ENCODE peak calls at places on chromosome 5, in six cellular contexts. Q is NCI-H774; V is fibroblast of the aortic adventitia; W is stimulated activated CD4-positive, alpha-beta T cell treated with anti-CD3 and anti-CD28 coated beads, Interleukin-2, amount 100 ng/mL, for 48 hours; R is anterior cingulate cortex; L is stimulated activated CD8-positive, alpha-beta memory T cell treated with anti-CD3 and anti-CD28 coated beads, Interleukin-15, amount 100 ng/mL, for 4 hours. B is an unnamed sample.

GRCh38 chr5:3187846-3188425 is 407.7 kb upstream of the IRX1 start:
- DNase-seq in W (no peak), R (no peak), L (no peak), V (no peak), Q (peak), B (no peak)

GRCh38 chr5:91178461-91178860 is 204.7 kb downstream of the ARRDC3 start:
- DNase-seq in L (no peak), R (no peak), W (no peak), V (peak), Q (no peak), B (no peak)

GRCh38 chr5:102600964-102601363 is 102.2 kb upstream of the SLCO6A1 start:
- DNase-seq in L (no peak), R (no peak), V (peak), Q (no peak), W (no peak), B (no peak)

GRCh38 chr5:174724484-174725260 is at the start of gene MSX2:
- DNase-seq in Q (no peak), W (peak), L (no peak), R (peak), V (peak), B (no peak)

GRCh38 chr5:16702964-16703363 is 86.2 kb upstream of the RETREG1 start:
- DNase-seq in R (no peak), Q (no peak), V (no peak), L (no peak), W (no peak), B (no peak)

GRCh38 chr5:173920024-173920753 is 32.0 kb downstream of the CPEB4 start:
- DNase-seq in V (peak), L (no peak), Q (no peak), R (no peak), W (no peak), B (no peak)

GRCh38 chr5:155735388-155735787 is 591.6 kb upstream of the SGCD start:
- DNase-seq in V (no peak), L (no peak), Q (peak), R (no peak), W (no peak), B (no peak)

GRCh38 chr5:149110406-149110805 is 30.9 kb upstream of the ABLIM3 start:
- DNase-seq in W (no peak), R (no peak), L (no peak), V (no peak), Q (no peak), B (no peak)

GRCh38 chr5:158463188-158463587 is 604.2 kb upstream of the CLINT1 start:
- DNase-seq in W (no peak), L (no peak), R (no peak), Q (no peak), V (no peak), B (no peak)

GRCh38 chr5:124909734-124910133 is 163.3 kb upstream of the ZNF608 start:
- DNase-seq in Q (no peak), L (no peak), W (no peak), R (no peak), V (no peak), B (no peak)

GRCh38 chr5:25255128-25255527 is 610.4 kb upstream of the CDH10 start:
- DNase-seq in W (no peak), R (no peak), Q (peak), L (no peak), V (no peak), B (no peak)

GRCh38 chr5:101067415-101067814 is 164.3 kb upstream of the ST8SIA4 start:
- DNase-seq in Q (no peak), V (no peak), L (no peak), W (no peak), R (no peak), B (no peak)

GRCh38 chr5:41526699-41527098 is 16.3 kb upstream of the PLCXD3 start:
- DNase-seq in R (no peak), V (no peak), Q (no peak), L (no peak), W (no peak), B (no peak)

GRCh38 chr5:133713746-133714145 is 101.4 kb upstream of the FSTL4 start:
- DNase-seq in Q (no peak), R (no peak), V (no peak), L (no peak), W (no peak), B (no peak)

GRCh38 chr5:55897905-55898304 is 46.7 kb downstream of the IL31RA start:
- DNase-seq in R (no peak), L (no peak), W (no peak), Q (no peak), V (peak), B (no peak)

GRCh38 chr5:125412051-125412560 is 665.7 kb upstream of the ZNF608 start:
- DNase-seq in R (peak), L (no peak), Q (no peak), W (no peak), V (peak), B (no peak)

GRCh38 chr5:5271606-5272321 is 131.6 kb downstream of the ADAMTS16 start:
- DNase-seq in W (no peak), Q (no peak), L (no peak), V (no peak), R (no peak), B (no peak)

GRCh38 chr5:3740546-3741371 is 145.1 kb downstream of the IRX1 start:
- DNase-seq in L (no peak), R (no peak), W (no peak), Q (no peak), V (no peak), B (no peak)